ENCODE peak calls at places on chromosomes 7 and 10, in eight cellular contexts. S is PC-3, Q is mesenchymal stem cell, B is mammary epithelial cell, Z is HCT116, I is hepatocyte, F is GM23338, C is neuronal stem cell. E is an unnamed sample.

GRCh38 chr7:118352854-118353453 is 128.4 kb downstream of the ANKRD7 start:
- DNase-seq in S (peak), Q (peak), B (peak), Z (peak), I (peak), F (peak), C (peak), E (peak)

GRCh38 chr7:14854471-14854870 is 48.1 kb downstream of the DGKB start:
- DNase-seq in S (no peak), Q (no peak), B (no peak), Z (no peak), I (no peak), F (no peak), C (no peak), E (no peak)

GRCh38 chr10:95941115-95941514 is 33.3 kb downstream of the CC2D2B start:
- DNase-seq in S (no peak), Q (no peak), B (no peak), Z (no peak), I (no peak), F (no peak), C (no peak), E (no peak)

GRCh38 chr10:93071674-93072224 is 1.9 kb upstream of the CYP26A1 start:
- DNase-seq in S (peak), Q (no peak), B (no peak), Z (no peak), I (peak), F (peak), C (no peak), E (peak)

GRCh38 chr10:59770689-59771088 is 17.4 kb upstream of the MRLN start:
- DNase-seq in S (no peak), Q (no peak), B (no peak), Z (no peak), I (no peak), F (no peak), C (no peak), E (no peak)

GRCh38 chr7:100825760-100826545 is 1.4 kb downstream of the EPHB4 start:
- DNase-seq in S (peak), Q (peak), B (peak), Z (no peak), I (peak), F (peak), C (no peak), E (peak)

GRCh38 chr7:142066536-142066935 is 45.0 kb upstream of the MGAM2 start:
- DNase-seq in S (peak), Q (no peak), B (no peak), Z (no peak), I (no peak), F (no peak), C (no peak), E (no peak)

GRCh38 chr10:78196964-78197363 is 163.3 kb downstream of the RPS24 start:
- DNase-seq in S (peak), Q (peak), B (peak), Z (no peak), I (peak), F (no peak), C (no peak), E (peak)

GRCh38 chr10:114632869-114633715 is 25.0 kb downstream of the ABLIM1 start:
- DNase-seq in S (peak), Q (peak), B (peak), Z (peak), I (peak), F (no peak), C (no peak), E (peak)

GRCh38 chr7:116679495-116679894 is 7.5 kb downstream of the MET start:
- DNase-seq in S (no peak), Q (no peak), B (peak), Z (no peak), I (no peak), F (no peak), C (no peak), E (no peak)

GRCh38 chr10:52348037-52348564 is 34.0 kb downstream of the DKK1 start:
- DNase-seq in S (no peak), Q (no peak), B (no peak), Z (no peak), I (no peak), F (no peak), C (no peak), E (no peak)

GRCh38 chr10:124824507-124824906 is 22.9 kb downstream of the ABRAXAS2 start:
- DNase-seq in S (no peak), Q (no peak), B (peak), Z (no peak), I (no peak), F (no peak), C (no peak), E (no peak)

GRCh38 chr7:43771567-43771966 is 13.1 kb downstream of the BLVRA start:
- DNase-seq in S (no peak), Q (no peak), B (no peak), Z (no peak), I (no peak), F (no peak), C (no peak), E (no peak)

GRCh38 chr7:45980181-45980905 is 59.3 kb upstream of the IGFBP3 start:
- DNase-seq in S (no peak), Q (peak), B (no peak), Z (no peak), I (no peak), F (no peak), C (no peak), E (peak)

GRCh38 chr7:143479055-143479766 is 1.5 kb downstream of the TAS2R41 start:
- DNase-seq in S (no peak), Q (no peak), B (no peak), Z (no peak), I (no peak), F (no peak), C (no peak), E (peak)

GRCh38 chr10:76408646-76409045 is 977.2 kb downstream of the LRMDA start:
- DNase-seq in S (no peak), Q (peak), B (no peak), Z (no peak), I (no peak), F (no peak), C (no peak), E (peak)

GRCh38 chr10:100509241-100509640 is 10.4 kb downstream of the SEC31B start:
- DNase-seq in S (no peak), Q (no peak), B (no peak), Z (no peak), I (no peak), F (no peak), C (no peak), E (no peak)

GRCh38 chr10:111347386-111348005 is 270.7 kb downstream of the ADRA2A start:
- DNase-seq in S (no peak), Q (no peak), B (no peak), Z (no peak), I (peak), F (peak), C (no peak), E (no peak)

GRCh38 chr10:986137-986825 is 2.0 kb upstream of the GTPBP4 start:
- DNase-seq in S (peak), Q (peak), B (peak), Z (no peak), I (peak), F (no peak), C (no peak), E (peak)

GRCh38 chr7:111029574-111030357 is 61.2 kb upstream of the LRRN3 start:
- DNase-seq in S (no peak), Q (peak), B (no peak), Z (no peak), I (peak), F (no peak), C (no peak), E (peak)

GRCh38 chr7:104156842-104157277 is 51.0 kb downstream of the ORC5 start:
- DNase-seq in S (peak), Q (peak), B (peak), Z (peak), I (peak), F (peak), C (no peak), E (peak)

GRCh38 chr7:43039346-43039745 is 73.1 kb upstream of the HECW1 start:
- DNase-seq in S (no peak), Q (no peak), B (no peak), Z (no peak), I (no peak), F (peak), C (no peak), E (peak)

GRCh38 chr7:329691-330281 is 39.8 kb downstream of the FOXL3 start:
- DNase-seq in S (no peak), Q (no peak), B (no peak), Z (no peak), I (peak), F (no peak), C (no peak), E (no peak)

GRCh38 chr10:132133449-132134291 is 53.1 kb upstream of the DPYSL4 start:
- DNase-seq in S (no peak), Q (no peak), B (no peak), Z (no peak), I (no peak), F (no peak), C (no peak), E (no peak)

GRCh38 chr10:133458021-133458709 is 4.4 kb downstream of the SCART1 start:
- DNase-seq in S (no peak), Q (no peak), B (no peak), Z (no peak), I (no peak), F (no peak), C (no peak), E (no peak)

GRCh38 chr10:131901181-131901829 is 497 bp downstream of the PPP2R2D start:
- DNase-seq in S (no peak), Q (peak), B (no peak), Z (no peak), I (peak), F (peak), C (no peak), E (peak)

GRCh38 chr10:129049501-129049900 is 417.5 kb upstream of the MGMT start:
- DNase-seq in S (no peak), Q (no peak), B (no peak), Z (no peak), I (no peak), F (no peak), C (no peak), E (no peak)

GRCh38 chr10:56383806-56384205 is 22.7 kb upstream of the ZWINT start:
- DNase-seq in S (no peak), Q (no peak), B (peak), Z (no peak), I (no peak), F (no peak), C (no peak), E (no peak)

GRCh38 chr7:116787881-116788280 is 74.5 kb upstream of the CAPZA2 start:
- DNase-seq in S (no peak), Q (no peak), B (no peak), Z (no peak), I (no peak), F (no peak), C (no peak), E (no peak)

GRCh38 chr10:110357252-110357780 is 52.6 kb upstream of the SMNDC1 start:
- DNase-seq in S (peak), Q (peak), B (peak), Z (peak), I (peak), F (no peak), C (no peak), E (peak)

GRCh38 chr10:3875842-3876235 is 90.8 kb upstream of the KLF6 start:
- DNase-seq in S (no peak), Q (no peak), B (no peak), Z (no peak), I (no peak), F (no peak), C (no peak), E (no peak)
- H3K4me2 ChIP-seq in S (no peak), Q (no peak), B (no peak), Z (no peak), I (no peak), F (no peak), C (no peak), E (no peak)

GRCh38 chr7:137221467-137221866 is 122.1 kb downstream of the PTN start:
- DNase-seq in S (no peak), Q (no peak), B (no peak), Z (no peak), I (no peak), F (no peak), C (no peak), E (no peak)
- H2AFZ ChIP-seq in S (no peak), Q (no peak), B (no peak), Z (no peak), I (no peak), F (no peak), C (no peak), E (no peak)

DNA sequence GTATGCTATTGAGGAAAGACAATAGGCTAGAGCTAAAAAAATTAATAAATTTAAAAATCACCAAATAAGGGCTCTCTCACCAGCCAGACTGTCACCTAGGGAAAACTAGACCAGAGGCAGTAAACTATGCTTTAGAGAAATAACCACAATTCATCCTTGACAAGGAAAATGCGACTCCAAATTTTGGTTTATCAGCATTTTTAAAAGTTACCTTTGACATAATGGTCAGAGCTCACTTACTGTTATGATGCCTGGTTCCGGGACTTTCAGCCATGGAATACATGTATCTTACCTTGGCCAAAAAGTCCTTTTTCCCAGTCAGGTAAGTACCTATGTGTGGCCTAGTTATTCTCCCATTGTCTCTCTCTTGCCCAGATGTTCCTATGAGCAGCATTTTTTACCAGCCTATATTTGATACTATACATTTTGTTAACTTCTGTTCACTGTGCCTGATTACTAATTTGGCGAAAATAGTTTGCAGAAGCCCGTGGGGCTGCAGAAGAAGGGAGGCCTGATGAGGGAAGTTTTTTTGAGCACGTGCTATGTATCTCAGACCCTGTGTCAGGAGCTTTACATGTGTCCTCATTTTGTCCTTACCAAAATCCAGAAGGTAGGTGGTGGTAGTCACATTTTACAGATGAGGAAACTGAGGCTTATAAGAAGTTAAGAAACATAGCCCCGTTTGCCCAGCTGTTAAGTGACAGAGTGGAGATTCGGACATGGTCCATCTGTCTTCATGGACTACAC is 149.7 kb downstream of the CELF2 start:
- DNase-seq in S (no peak), Q (no peak), B (no peak), Z (no peak), I (no peak), F (no peak), C (no peak), E (no peak)
- H3K4me2 ChIP-seq in S (no peak), Q (no peak), B (no peak), Z (no peak), I (no peak), F (no peak), C (no peak), E (no peak)

GRCh38 chr10:10662720-10663467 is 354.8 kb upstream of the CELF2 start:
- DNase-seq in S (no peak), Q (no peak), B (no peak), Z (no peak), I (no peak), F (no peak), C (no peak), E (no peak)
- H2AFZ ChIP-seq in S (no peak), Q (no peak), B (no peak), Z (no peak), I (no peak), F (no peak), C (no peak), E (no peak)

DNA sequence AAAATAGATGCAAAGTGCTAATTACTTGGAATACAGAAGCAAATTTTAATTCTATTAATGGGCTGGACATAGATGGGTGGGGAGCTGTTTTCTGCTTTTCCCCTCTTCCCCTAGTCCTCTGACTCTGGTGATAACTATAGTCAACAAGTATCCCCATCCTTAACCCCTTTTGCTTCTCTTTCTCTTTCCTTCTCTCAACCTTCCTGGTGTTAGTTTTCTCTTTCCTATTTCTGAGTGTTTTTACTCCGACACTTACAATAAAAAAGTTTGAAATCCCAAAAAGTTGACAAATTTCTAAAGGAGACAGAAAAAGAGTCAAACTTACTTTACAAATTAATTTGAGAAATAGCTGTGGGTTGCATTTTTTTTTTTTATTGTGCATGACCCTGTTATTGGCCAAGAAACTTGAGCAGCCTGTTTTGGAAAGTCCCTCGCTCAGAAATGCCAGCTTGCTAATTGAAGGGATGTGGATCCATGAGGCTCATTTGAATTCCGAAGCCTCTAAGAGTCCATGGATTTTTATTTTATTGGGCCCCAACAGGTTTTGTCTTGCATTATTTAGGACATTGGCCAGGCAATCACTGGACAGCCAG is 2.4 kb downstream of the FAS start:
- DNase-seq in S (peak), Q (peak), B (peak), Z (no peak), I (no peak), F (peak), C (no peak), E (peak)
- H3K4me2 ChIP-seq in S (peak), Q (peak), B (peak), Z (no peak), I (peak), F (peak), C (no peak), E (peak)

GRCh38 chr7:138667535-138667934 is 33.6 kb downstream of the SVOPL start:
- DNase-seq in S (no peak), Q (no peak), B (no peak), Z (no peak), I (no peak), F (no peak), C (no peak), E (no peak)

GRCh38 chr7:138666385-138666784 is 34.8 kb downstream of the SVOPL start:
- DNase-seq in S (no peak), Q (no peak), B (no peak), Z (no peak), I (peak), F (no peak), C (no peak), E (no peak)

GRCh38 chr7:138663741-138664710 is 37.1 kb downstream of the SVOPL start:
- DNase-seq in S (peak), Q (peak), B (no peak), Z (no peak), I (peak), F (peak), C (no peak), E (peak)

GRCh38 chr7:138665669-138666140 is 35.5 kb downstream of the SVOPL start:
- DNase-seq in S (no peak), Q (no peak), B (no peak), Z (no peak), I (no peak), F (no peak), C (no peak), E (no peak)

GRCh38 chr7:138665249-138665648 is 35.9 kb downstream of the SVOPL start:
- DNase-seq in S (no peak), Q (no peak), B (no peak), Z (no peak), I (peak), F (no peak), C (no peak), E (no peak)
- H2AFZ ChIP-seq in S (no peak), Q (no peak), B (no peak), Z (no peak), I (no peak), F (peak), C (peak), E (no peak)